ENCODE peak calls at places on chromosomes 3 and 15, in five cellular contexts. T is HCEC 1CT, K is cardiac muscle cell, S is T47D, R is ELR. Z is an unnamed sample.

GRCh38 chr15:42057744-42058646 is 36.4 kb downstream of the PLA2G4D start:
- DNase-seq in T (no peak), K (no peak), S (no peak), R (no peak), Z (no peak)

GRCh38 chr3:128922804-128923459 is 43.5 kb downstream of the ACAD9 start:
- DNase-seq in T (no peak), K (no peak), S (no peak), R (no peak), Z (peak; percentile 53)

GRCh38 chr15:64029633-64030032 is 16.7 kb downstream of the DAPK2 start:
- DNase-seq in T (no peak), K (no peak), S (no peak), R (no peak), Z (no peak)

GRCh38 chr15:79432345-79433311 is 492 bp downstream of the MINAR1 start:
- DNase-seq in T (no peak), K (no peak), S (no peak), R (peak; percentile 8), Z (peak; percentile 88)

GRCh38 chr3:138263104-138263503 is 66.5 kb downstream of the NME9 start:
- DNase-seq in T (no peak), K (peak; percentile 6), S (no peak), R (no peak), Z (no peak)

GRCh38 chr15:89195836-89196235 is 25.5 kb downstream of the RLBP1 start:
- DNase-seq in T (no peak), K (no peak), S (no peak), R (peak; percentile 48), Z (no peak)

GRCh38 chr15:59632714-59633113 is 21.1 kb downstream of the GCNT3 start:
- DNase-seq in T (no peak), K (peak; percentile 58), S (no peak), R (peak; percentile 33), Z (no peak)

GRCh38 chr3:194312743-194313281 is 38.3 kb downstream of the CPN2 start:
- DNase-seq in T (no peak), K (peak; percentile 42), S (no peak), R (peak; percentile 35), Z (peak; percentile 86)

Z was measured in mesenteric fat pad.